ENCODE peak calls at places on chromosomes 3 and 15, in four cellular contexts. One of them, this sample, is unnamed.

GRCh38 chr3:12759097-12759679 is at the start of gene TMEM40:
- DNase-seq in HCT116: peak; percentile 80
- DNase-seq in A673: no peak
- DNase-seq in effector memory CD8-positive, alpha-beta T cell: no peak
- DNase-seq in this sample: peak; percentile 32

GRCh38 chr3:190401943-190402342 is 14.0 kb downstream of the CLDN16 start:
- DNase-seq in HCT116: no peak
- DNase-seq in A673: no peak
- DNase-seq in effector memory CD8-positive, alpha-beta T cell: no peak
- DNase-seq in this sample: no peak

GRCh38 chr15:26674467-26674866 is 98.4 kb downstream of the GABRB3 start:
- DNase-seq in HCT116: no peak
- DNase-seq in A673: no peak
- DNase-seq in effector memory CD8-positive, alpha-beta T cell: no peak
- DNase-seq in this sample: no peak

GRCh38 chr3:4983739-4984510 is 4.7 kb downstream of the BHLHE40 start:
- DNase-seq in HCT116: peak; percentile 73
- DNase-seq in A673: peak; percentile 39
- DNase-seq in effector memory CD8-positive, alpha-beta T cell: peak; percentile 73
- DNase-seq in this sample: peak; percentile 75

GRCh38 chr15:69666441-69666882 is 213.8 kb downstream of the RPLP1 start:
- DNase-seq in HCT116: no peak
- DNase-seq in A673: no peak
- DNase-seq in effector memory CD8-positive, alpha-beta T cell: no peak
- DNase-seq in this sample: no peak

GRCh38 chr3:173939319-173939718 is 541.8 kb downstream of the NLGN1 start:
- DNase-seq in HCT116: no peak
- DNase-seq in A673: peak; percentile 80
- DNase-seq in effector memory CD8-positive, alpha-beta T cell: no peak
- DNase-seq in this sample: no peak

GRCh38 chr15:36499751-36500389 is 79.6 kb upstream of the CDIN1 start:
- DNase-seq in HCT116: no peak
- DNase-seq in A673: peak; percentile 12
- DNase-seq in effector memory CD8-positive, alpha-beta T cell: no peak
- DNase-seq in this sample: no peak

GRCh38 chr3:171900396-171900795 is 57.2 kb downstream of the TMEM212 start:
- DNase-seq in HCT116: no peak
- DNase-seq in A673: no peak
- DNase-seq in effector memory CD8-positive, alpha-beta T cell: no peak
- DNase-seq in this sample: no peak

GRCh38 chr3:170002231-170002630 is 35.6 kb upstream of the GPR160 start:
- DNase-seq in HCT116: no peak
- DNase-seq in A673: no peak
- DNase-seq in effector memory CD8-positive, alpha-beta T cell: no peak
- DNase-seq in this sample: no peak

GRCh38 chr15:51494411-51495314 is 127.9 kb downstream of the DMXL2 start:
- DNase-seq in HCT116: no peak
- DNase-seq in A673: peak; percentile 30
- DNase-seq in effector memory CD8-positive, alpha-beta T cell: no peak
- DNase-seq in this sample: no peak

GRCh38 chr15:73593278-73594074 is 39.7 kb downstream of the NPTN start:
- DNase-seq in HCT116: no peak
- DNase-seq in A673: peak; percentile 31
- DNase-seq in effector memory CD8-positive, alpha-beta T cell: no peak
- DNase-seq in this sample: no peak

GRCh38 chr15:77387355-77388105 is 32.4 kb downstream of the PEAK1 start:
- DNase-seq in HCT116: no peak
- DNase-seq in A673: peak; percentile 27
- DNase-seq in effector memory CD8-positive, alpha-beta T cell: no peak
- DNase-seq in this sample: no peak

GRCh38 chr3:36679384-36680200 is 84.8 kb downstream of the DCLK3 start:
- DNase-seq in HCT116: peak; percentile 34
- DNase-seq in A673: peak; percentile 46
- DNase-seq in effector memory CD8-positive, alpha-beta T cell: no peak
- DNase-seq in this sample: peak; percentile 18

GRCh38 chr15:38300395-38300794 is 47.8 kb downstream of the SPRED1 start:
- DNase-seq in HCT116: no peak
- DNase-seq in A673: peak; percentile 12
- DNase-seq in effector memory CD8-positive, alpha-beta T cell: no peak
- DNase-seq in this sample: no peak

GRCh38 chr3:58010562-58010961 is 2.3 kb downstream of the FLNB start:
- DNase-seq in HCT116: no peak
- DNase-seq in A673: no peak
- DNase-seq in effector memory CD8-positive, alpha-beta T cell: no peak
- DNase-seq in this sample: no peak

GRCh38 chr3:72189344-72189743 is 404.4 kb upstream of the PROK2 start:
- DNase-seq in HCT116: no peak
- DNase-seq in A673: peak; percentile 44
- DNase-seq in effector memory CD8-positive, alpha-beta T cell: no peak
- DNase-seq in this sample: no peak

GRCh38 chr15:92059036-92059970 is 205.8 kb downstream of the SLCO3A1 start:
- DNase-seq in HCT116: no peak
- DNase-seq in A673: no peak
- DNase-seq in effector memory CD8-positive, alpha-beta T cell: no peak
- DNase-seq in this sample: no peak

GRCh38 chr3:66483006-66483928 is 17.6 kb downstream of the LRIG1 start:
- DNase-seq in HCT116: no peak
- DNase-seq in A673: no peak
- DNase-seq in effector memory CD8-positive, alpha-beta T cell: no peak
- DNase-seq in this sample: no peak

GRCh38 chr3:102174832-102175374 is 259.9 kb upstream of the ZPLD1 start:
- DNase-seq in HCT116: no peak
- DNase-seq in A673: no peak
- DNase-seq in effector memory CD8-positive, alpha-beta T cell: no peak
- DNase-seq in this sample: no peak

GRCh38 chr3:150956376-150956775 is 16.2 kb downstream of the CLRN1 start:
- DNase-seq in HCT116: no peak
- DNase-seq in A673: peak; percentile 10
- DNase-seq in effector memory CD8-positive, alpha-beta T cell: no peak
- DNase-seq in this sample: no peak

GRCh38 chr15:66253296-66253642 is 281 bp downstream of the MEGF11 start:
- DNase-seq in HCT116: no peak
- DNase-seq in A673: no peak
- DNase-seq in effector memory CD8-positive, alpha-beta T cell: no peak
- DNase-seq in this sample: no peak

GRCh38 chr3:107271787-107272387 is 105.4 kb upstream of the CCDC54 start:
- DNase-seq in HCT116: peak; percentile 19
- DNase-seq in A673: peak; percentile 53
- DNase-seq in effector memory CD8-positive, alpha-beta T cell: no peak
- DNase-seq in this sample: peak; percentile 21

GRCh38 chr3:48564022-48564421 is 441 bp upstream of the UCN2 start:
- DNase-seq in HCT116: peak; percentile 35
- DNase-seq in A673: no peak
- DNase-seq in effector memory CD8-positive, alpha-beta T cell: peak; percentile 65
- DNase-seq in this sample: peak; percentile 52